ENCODE peak calls at places on chromosomes 16 and 17, in eight cellular contexts. D is fibroblast of pulmonary artery; M is A172; U is activated CD4-positive, alpha-beta T cell treated with anti-CD3 and anti-CD28 coated beads, Interleukin-2, amount 50 U/mL, for 1 hour; S is amniotic stem cell; K is non-pigmented ciliary epithelial cell; P is activated CD4-positive, CD25-positive, alpha-beta regulatory T cell; X is stimulated activated CD4-positive, alpha-beta T cell treated with anti-CD3 and anti-CD28 coated beads, Interleukin-4, amount 100 ng/mL, for 24 hours. R is an unnamed sample.
A peak's percentile ranks its signal among the peaks of the same experiment; 100 is the strongest.

GRCh38 chr16:11016524-11016988 is 72.2 kb downstream of the CLEC16A start:
- DNase-seq in D (no peak), M (no peak), U (no peak), S (no peak), K (no peak), P (no peak), X (no peak), R (no peak)

GRCh38 chr16:89114159-89114981 is 20.7 kb downstream of the ACSF3 start:
- DNase-seq in D (peak; percentile 17), M (peak; percentile 95), U (peak; percentile 43), S (no peak), K (no peak), P (no peak), X (peak; percentile 26), R (no peak)

GRCh38 chr16:17222756-17223411 is 247.9 kb downstream of the XYLT1 start:
- DNase-seq in D (no peak), M (no peak), U (no peak), S (no peak), K (no peak), P (no peak), X (no peak), R (no peak)

GRCh38 chr17:54662978-54663876 is 237.4 kb upstream of the TOM1L1 start:
- DNase-seq in D (no peak), M (no peak), U (no peak), S (no peak), K (no peak), P (no peak), X (no peak), R (no peak)

GRCh38 chr17:64386412-64387144 is 4.1 kb downstream of the PECAM1 start:
- DNase-seq in D (peak; percentile 53), M (no peak), U (no peak), S (no peak), K (no peak), P (no peak), X (no peak), R (no peak)

GRCh38 chr17:64148017-64148631 is 18.2 kb upstream of the ERN1 start:
- DNase-seq in D (peak; percentile 58), M (no peak), U (no peak), S (no peak), K (no peak), P (no peak), X (no peak), R (no peak)

GRCh38 chr17:2215616-2216364 is 87.8 kb downstream of the SMG6 start:
- DNase-seq in D (peak; percentile 94), M (peak; percentile 82), U (peak; percentile 64), S (peak; percentile 35), K (peak; percentile 83), P (peak; percentile 31), X (peak; percentile 67), R (no peak)

GRCh38 chr16:66660422-66661209 is 35.9 kb downstream of the CMTM4 start:
- DNase-seq in D (peak; percentile 87), M (peak; percentile 88), U (no peak), S (peak; percentile 34), K (peak; percentile 68), P (no peak), X (no peak), R (no peak)

GRCh38 chr17:43676471-43676870 is 14.7 kb upstream of the MEOX1 start:
- DNase-seq in D (no peak), M (peak; percentile 67), U (no peak), S (no peak), K (no peak), P (no peak), X (no peak), R (no peak)

GRCh38 chr17:8542599-8542998 is 87.9 kb downstream of the MYH10 start:
- DNase-seq in D (no peak), M (no peak), U (no peak), S (no peak), K (no peak), P (no peak), X (no peak), R (no peak)

GRCh38 chr16:59410451-59410850 is 676.3 kb upstream of the GOT2 start:
- DNase-seq in D (no peak), M (no peak), U (no peak), S (no peak), K (no peak), P (no peak), X (no peak), R (no peak)

GRCh38 chr16:10738231-10739077 is 5.2 kb upstream of the NUBP1 start:
- DNase-seq in D (peak; percentile 68), M (peak; percentile 86), U (no peak), S (peak; percentile 10), K (no peak), P (no peak), X (peak; percentile 54), R (no peak)

GRCh38 chr16:51877686-51878085 is 669.3 kb downstream of the TOX3 start:
- DNase-seq in D (no peak), M (no peak), U (no peak), S (no peak), K (no peak), P (no peak), X (no peak), R (no peak)

GRCh38 chr17:44326867-44327444 is 2.3 kb upstream of the SLC25A39 start:
- DNase-seq in D (peak; percentile 98), M (peak; percentile 96), U (peak; percentile 92), S (peak; percentile 91), K (peak; percentile 86), P (peak; percentile 88), X (peak; percentile 94), R (peak; percentile 91)

GRCh38 chr16:85781685-85782370 is 17.5 kb downstream of the EMC8 start:
- DNase-seq in D (peak; percentile 43), M (peak; percentile 38), U (no peak), S (no peak), K (no peak), P (no peak), X (no peak), R (no peak)

GRCh38 chr17:71431146-71431545 is 689.7 kb upstream of the SOX9 start:
- DNase-seq in D (no peak), M (no peak), U (no peak), S (no peak), K (no peak), P (no peak), X (no peak), R (no peak)

GRCh38 chr17:79504181-79504605 is 106.7 kb downstream of the RBFOX3 start:
- DNase-seq in D (no peak), M (no peak), U (no peak), S (no peak), K (no peak), P (no peak), X (no peak), R (no peak)

GRCh38 chr17:17789410-17789809 is 47.4 kb downstream of the SREBF1 start:
- DNase-seq in D (no peak), M (no peak), U (no peak), S (no peak), K (no peak), P (no peak), X (no peak), R (no peak)

GRCh38 chr17:48175692-48176450 is 68.3 kb downstream of the SNX11 start:
- DNase-seq in D (peak; percentile 51), M (peak; percentile 55), U (no peak), S (peak; percentile 56), K (peak; percentile 31), P (no peak), X (no peak), R (no peak)

GRCh38 chr16:29192329-29193247 is 207.7 kb downstream of the LAT start:
- DNase-seq in D (no peak), M (no peak), U (no peak), S (no peak), K (no peak), P (no peak), X (no peak), R (peak; percentile 14)

GRCh38 chr17:47896672-47897490 is 845 bp downstream of the SP2 start:
- DNase-seq in D (peak; percentile 17), M (no peak), U (no peak), S (peak; percentile 52), K (no peak), P (no peak), X (no peak), R (no peak)

GRCh38 chr17:67151717-67152116 is 93.3 kb downstream of the HELZ start:
- DNase-seq in D (peak; percentile 42), M (no peak), U (no peak), S (no peak), K (peak; percentile 62), P (no peak), X (no peak), R (no peak)

GRCh38 chr16:86579268-86580062 is 1.1 kb downstream of the FOXL1 start:
- DNase-seq in D (no peak), M (no peak), U (no peak), S (no peak), K (no peak), P (no peak), X (no peak), R (no peak)